ENCODE peak calls at places on chromosomes 13 and 19, in four cellular contexts. K, W, A and H are unnamed samples.

GRCh38 chr19:43738780-43739211 is 16.0 kb downstream of the SMG9 start:
- DNase-seq in K (no peak), W (no peak), A (no peak), H (peak; percentile 74)

GRCh38 chr19:34430738-34431625 is 2.8 kb downstream of the UBA2 start:
- DNase-seq in K (no peak), W (no peak), A (peak; percentile 60), H (peak; percentile 48)

GRCh38 chr13:36919206-36919832 is 719 bp downstream of the SMAD9 start:
- DNase-seq in K (no peak), W (peak; percentile 37), A (no peak), H (no peak)

GRCh38 chr13:50797081-50797480 is 46.4 kb downstream of the DLEU7 start:
- DNase-seq in K (no peak), W (no peak), A (no peak), H (no peak)

GRCh38 chr19:32339988-32340874 is 5.2 kb upstream of the ZNF507 start:
- DNase-seq in K (peak; percentile 69), W (peak; percentile 68), A (peak; percentile 52), H (peak; percentile 64)

GRCh38 chr19:7783991-7784421 is 21.0 kb downstream of the CLEC4M start:
- DNase-seq in K (no peak), W (no peak), A (no peak), H (no peak)

GRCh38 chr19:35533822-35534521 is 716 bp downstream of the GAPDHS start:
- DNase-seq in K (no peak), W (no peak), A (no peak), H (no peak)

GRCh38 chr13:75181906-75182305 is 300.1 kb downstream of the TBC1D4 start:
- DNase-seq in K (no peak), W (no peak), A (no peak), H (no peak)

GRCh38 chr13:95607363-95607762 is 37.1 kb downstream of the DZIP1 start:
- DNase-seq in K (no peak), W (no peak), A (no peak), H (no peak)

GRCh38 chr19:40613669-40614594 is 12.8 kb downstream of the LTBP4 start:
- DNase-seq in K (peak; percentile 76), W (peak; percentile 82), A (peak; percentile 43), H (peak; percentile 90)

GRCh38 chr13:42266464-42266863 is 5.5 kb upstream of the AKAP11 start:
- DNase-seq in K (no peak), W (no peak), A (no peak), H (no peak)

GRCh38 chr19:58350001-58350801 is 3.1 kb downstream of the A1BG start:
- DNase-seq in K (no peak), W (no peak), A (no peak), H (no peak)

GRCh38 chr13:80499536-80500280 is 158.8 kb upstream of the SPRY2 start:
- DNase-seq in K (no peak), W (no peak), A (no peak), H (no peak)

GRCh38 chr13:75792526-75793187 is 156.5 kb downstream of the LMO7 start:
- DNase-seq in K (no peak), W (no peak), A (no peak), H (peak; percentile 81)

GRCh38 chr19:33500586-33500985 is 21.0 kb downstream of the PEPD start:
- DNase-seq in K (no peak), W (no peak), A (no peak), H (no peak)

GRCh38 chr19:58584498-58585441 is 11.6 kb upstream of the MZF1 start:
- DNase-seq in K (no peak), W (no peak), A (no peak), H (no peak)

GRCh38 chr19:15264061-15264932 is 32.0 kb upstream of the EPHX3 start:
- DNase-seq in K (peak; percentile 69), W (peak; percentile 77), A (peak; percentile 67), H (peak; percentile 70)

GRCh38 chr13:95650691-95651090 is 6.2 kb upstream of the DZIP1 start:
- DNase-seq in K (no peak), W (no peak), A (no peak), H (no peak)

GRCh38 chr19:16830679-16831078 is 1.5 kb downstream of the SIN3B start:
- DNase-seq in K (no peak), W (no peak), A (no peak), H (no peak)

GRCh38 chr13:50080158-50080855 is 65.1 kb downstream of the KCNRG start:
- DNase-seq in K (no peak), W (no peak), A (peak; percentile 53), H (peak; percentile 35)

GRCh38 chr19:14944456-14944855 is 3.2 kb downstream of the OR7C2 start:
- DNase-seq in K (no peak), W (no peak), A (no peak), H (no peak)

DNA sequence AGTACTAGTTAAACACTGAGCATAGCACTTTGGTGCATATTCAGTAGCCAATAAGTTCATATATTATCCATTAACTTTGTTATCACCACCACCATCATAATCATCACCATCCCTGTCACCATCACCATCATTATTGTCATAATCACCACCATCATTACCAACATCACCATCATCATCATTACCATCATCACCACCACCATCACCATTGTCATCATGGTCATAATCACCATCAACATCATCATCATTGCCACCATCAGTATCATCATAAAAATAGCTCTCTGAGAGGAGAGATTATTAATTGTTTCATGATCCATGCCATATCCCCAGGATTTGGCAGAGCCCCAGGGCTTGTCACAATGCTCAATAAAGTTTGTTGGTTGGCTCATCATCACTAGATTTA is 49.3 kb downstream of the MBD3L1 start:
- DNase-seq in K (no peak), W (no peak), A (no peak), H (no peak)
- H3K4me1 ChIP-seq in K (no peaks in the 10 kb centered on the region), W (no peaks in the 10 kb centered on the region), A (no peaks in the 10 kb centered on the region), H (no peaks in the 10 kb centered on the region)

DNA sequence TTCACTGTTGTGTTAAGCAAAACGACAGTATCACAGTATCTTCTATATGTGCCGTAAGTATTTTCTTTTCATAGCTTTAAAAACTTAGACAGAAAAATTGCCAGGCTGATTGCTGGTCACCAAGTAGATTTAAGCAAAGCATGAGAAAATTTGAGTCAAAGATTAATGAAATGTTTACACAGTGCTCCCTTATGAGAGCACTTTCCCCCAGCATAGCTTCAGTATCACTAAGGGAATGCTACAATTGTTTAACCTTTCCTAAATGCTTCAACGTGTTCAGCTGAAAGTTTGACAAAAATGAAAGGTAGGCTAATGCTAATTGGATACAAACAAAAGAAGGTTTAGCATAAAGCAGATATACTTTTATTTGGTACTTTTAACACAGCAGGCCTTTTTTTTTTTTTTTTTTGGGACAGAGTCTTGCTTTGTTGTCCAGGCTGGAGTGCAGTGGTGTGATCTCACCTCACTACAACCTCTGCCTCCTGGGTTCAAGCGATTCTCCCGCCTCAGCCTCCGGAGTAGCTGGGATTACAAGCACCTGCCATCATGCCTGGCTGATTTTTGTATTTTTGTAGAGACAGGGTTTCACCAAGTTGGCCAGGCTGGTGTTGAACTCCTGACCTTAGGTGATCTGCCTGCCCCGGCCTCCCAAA is 23.4 kb downstream of the PCCA start:
- DNase-seq in K (no peak), W (no peak), A (no peak), H (no peak)
- H3K27ac ChIP-seq in K (no peak overlapping the region), W (no peak overlapping the region), A (no peak overlapping the region), H (no peak overlapping the region)

DNA sequence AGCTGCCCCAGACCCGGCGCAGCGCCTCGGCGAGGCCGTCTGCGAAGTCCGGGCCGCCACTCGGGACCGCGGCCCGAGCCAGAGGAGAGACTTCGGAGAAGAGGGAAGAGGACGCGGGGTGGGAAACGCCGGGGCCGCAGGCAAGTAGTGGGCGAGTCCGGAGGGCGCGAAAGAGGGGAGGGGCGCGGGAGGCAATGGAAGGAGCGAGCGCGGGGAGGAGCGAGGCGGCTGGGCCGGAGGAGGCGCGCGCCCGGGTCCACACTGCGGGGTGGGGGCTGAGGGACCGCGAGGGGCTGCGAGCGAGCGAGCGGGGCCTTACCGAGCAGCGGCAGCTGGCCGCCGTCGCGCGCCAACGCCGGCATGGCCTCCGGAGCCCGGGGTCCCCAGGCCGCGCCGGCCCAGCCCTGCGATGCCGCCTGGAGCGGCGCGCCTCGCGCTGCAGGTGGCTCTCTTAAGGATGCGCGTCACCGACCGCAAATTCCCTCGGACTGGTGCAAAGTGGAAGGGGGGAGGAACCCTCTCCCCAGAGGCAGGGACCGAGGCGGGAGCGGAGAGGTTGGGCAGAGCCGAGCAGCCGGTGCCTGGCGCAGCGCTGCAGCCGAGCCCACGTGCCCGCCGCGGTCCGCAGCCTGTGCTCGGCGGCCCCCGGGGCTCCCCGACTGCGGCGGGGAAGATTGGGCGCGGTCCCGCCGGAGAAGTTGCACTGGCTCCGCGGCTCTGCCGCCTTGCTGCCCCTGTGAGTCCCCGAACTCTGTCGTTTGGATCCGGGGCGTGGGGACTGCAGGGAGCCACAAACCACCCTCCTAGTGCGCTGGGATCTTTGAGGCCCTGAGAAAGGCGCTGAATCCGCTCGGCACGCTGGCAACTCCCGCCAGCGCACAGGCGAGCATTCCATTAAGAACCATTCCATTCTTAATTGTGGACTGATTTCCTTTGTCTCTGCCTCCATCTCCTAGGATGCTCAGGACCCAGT is at the start of gene FLT3:
- DNase-seq in K (no peak), W (peak; percentile 18), A (peak; percentile 85), H (peak; percentile 7)
- H3K4me1 ChIP-seq in K (no peaks in the 10 kb centered on the region), W (peaks cover 15% of the 10 kb centered on the region), A (peaks cover 21% of the 10 kb centered on the region), H (no peaks in the 10 kb centered on the region)

GRCh38 chr13:111046590-111047141 is 68.4 kb upstream of the ARHGEF7 start:
- DNase-seq in K (no peak), W (no peak), A (no peak), H (no peak)
- H3K27ac ChIP-seq in K (no peak overlapping the region), W (peak overlapping the region; percentile 4), A (no peak overlapping the region), H (peak overlapping the region; percentile 73)

GRCh38 chr19:47498561-47498960 is 14.5 kb upstream of the KPTN start:
- DNase-seq in K (no peak), W (no peak), A (no peak), H (no peak)
- H3K4me1 ChIP-seq in K (peaks cover 8% of the 10 kb centered on the region), W (peaks cover 71% of the 10 kb centered on the region), A (no peaks in the 10 kb centered on the region), H (no peaks in the 10 kb centered on the region)

DNA sequence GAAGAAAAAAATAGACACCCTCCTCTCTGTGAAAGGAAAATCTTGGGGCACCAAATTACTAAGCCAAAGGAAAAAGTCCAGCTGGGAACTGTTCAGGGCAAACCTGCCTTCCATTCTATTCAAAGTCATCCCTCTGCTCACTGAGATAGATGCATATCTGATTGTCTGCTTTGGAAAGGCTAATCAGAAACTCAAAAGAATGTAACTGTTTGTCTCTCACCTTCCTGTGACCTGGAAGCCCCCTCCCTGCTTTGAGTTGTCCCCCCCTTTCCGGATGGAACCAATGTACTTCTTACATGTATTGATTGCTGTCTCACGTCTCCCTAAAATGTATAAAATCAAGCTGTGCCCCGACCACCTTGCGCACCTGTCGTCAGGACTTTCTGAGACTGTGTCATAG is 216.0 kb upstream of the SOX1 start:
- DNase-seq in K (no peak), W (no peak), A (no peak), H (no peak)
- H3K27ac ChIP-seq in K (no peak overlapping the region), W (no peak overlapping the region), A (no peak overlapping the region), H (no peak overlapping the region)

DNA sequence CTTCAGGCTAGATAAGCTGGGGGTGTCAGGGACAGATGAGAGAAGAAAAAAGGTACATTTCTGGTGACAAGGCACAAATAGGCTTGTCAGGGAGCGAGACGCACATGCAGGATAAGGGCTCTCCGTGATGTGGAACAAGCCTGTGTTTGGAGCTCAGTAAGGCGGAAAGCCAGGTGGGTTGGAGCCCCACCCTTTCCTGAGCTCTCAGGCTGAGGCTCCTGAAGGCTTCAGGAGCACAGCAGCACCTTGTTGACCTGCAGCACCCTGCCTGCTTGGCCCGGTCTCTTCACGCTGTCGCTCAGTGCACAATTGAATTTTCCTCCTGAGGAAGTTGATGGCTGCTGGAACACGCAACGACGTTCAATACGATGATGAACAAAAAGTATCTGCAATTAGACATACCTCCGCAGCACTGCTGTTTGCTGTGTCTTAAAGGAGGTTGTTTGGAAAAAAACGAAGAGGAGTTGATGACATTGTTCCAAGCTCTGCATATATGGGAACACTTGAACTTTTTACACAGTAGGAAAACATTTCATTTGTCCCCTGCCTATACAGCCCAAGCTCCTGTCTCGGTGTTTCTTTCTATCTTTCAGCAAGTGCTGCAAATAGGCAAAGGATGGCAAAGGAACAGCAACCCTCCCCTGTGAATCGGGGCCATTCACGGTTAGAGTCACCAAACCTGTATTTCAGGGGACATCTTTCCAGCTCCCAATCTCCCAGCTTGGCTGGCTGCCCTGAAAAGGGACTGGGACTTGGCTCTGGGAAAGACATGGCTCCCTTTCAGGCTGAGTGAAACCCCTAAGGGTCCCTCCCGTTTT is 29.5 kb downstream of the SERP2 start:
- DNase-seq in K (peak; percentile 92), W (no peak), A (no peak), H (peak; percentile 51)
- H3K4me1 ChIP-seq in K (peaks cover 6% of the 10 kb centered on the region), W (peaks cover 7% of the 10 kb centered on the region), A (no peaks in the 10 kb centered on the region), H (no peaks in the 10 kb centered on the region)